ENCODE peak calls at places on chromosomes 13 and 19, in eight cellular contexts. X, O, K, F, J, L, E and V are unnamed samples.

GRCh38 chr19:41264581-41265375 is 606 bp downstream of the HNRNPUL1 start:
- DNase-seq in L (peak; percentile 59), X (no peak), F (peak; percentile 42), J (no peak), K (no peak), E (no peak), O (peak; percentile 82), V (peak; percentile 84)

GRCh38 chr19:18427080-18427751 is 8.0 kb downstream of the SSBP4 start:
- DNase-seq in X (no peak), E (no peak), K (no peak), J (no peak), O (no peak), L (no peak), F (no peak), V (no peak)

GRCh38 chr19:51727349-51727880 is 3.6 kb upstream of the HAS1 start:
- DNase-seq in O (no peak), F (no peak), X (no peak), L (no peak), K (peak; percentile 50), E (no peak), J (no peak), V (no peak)

GRCh38 chr19:12789098-12789903 is 2.0 kb upstream of the JUNB start:
- DNase-seq in L (peak; percentile 49), F (peak; percentile 37), X (no peak), E (no peak), O (no peak), J (no peak), K (peak; percentile 42), V (peak; percentile 54)

GRCh38 chr13:112943309-112944125 is 25.5 kb upstream of the MCF2L start:
- DNase-seq in X (no peak), J (no peak), F (peak; percentile 10), L (peak; percentile 19), K (peak; percentile 41), O (peak; percentile 13), E (no peak), V (peak; percentile 72)

GRCh38 chr13:45630791-45631190 is 15.3 kb upstream of the ERICH6B start:
- DNase-seq in J (no peak), E (no peak), F (no peak), O (no peak), X (no peak), K (no peak), L (no peak), V (no peak)

GRCh38 chr19:13839193-13839937 is 37.6 kb upstream of the NANOS3 start:
- DNase-seq in J (no peak), K (peak; percentile 79), E (peak; percentile 84), O (no peak), X (peak; percentile 69), F (peak; percentile 92), L (peak; percentile 92), V (peak; percentile 78)

GRCh38 chr19:51034704-51035103 is at the start of gene KLK12:
- DNase-seq in F (no peak), L (no peak), E (no peak), O (no peak), X (no peak), J (no peak), K (no peak), V (no peak)

GRCh38 chr19:2061936-2062729 is 11.1 kb upstream of the MKNK2 start:
- DNase-seq in J (no peak), F (no peak), X (no peak), L (no peak), K (no peak), O (no peak), E (no peak), V (peak; percentile 63)

GRCh38 chr13:84500016-84500415 is 617.7 kb upstream of the SLITRK1 start:
- DNase-seq in X (no peak), F (no peak), E (no peak), L (no peak), K (no peak), O (no peak), J (no peak), V (no peak)

GRCh38 chr13:67438465-67438864 is 208.3 kb upstream of the PCDH9 start:
- DNase-seq in J (no peak), L (no peak), O (no peak), K (no peak), X (no peak), E (no peak), F (no peak), V (peak; percentile 18)

GRCh38 chr13:111318396-111318795 is 2.0 kb upstream of the TEX29 start:
- DNase-seq in X (no peak), E (no peak), L (no peak), J (no peak), F (no peak), K (no peak), O (no peak), V (no peak)